ENCODE peak calls at places on chromosome 3, in ten cellular contexts. One of them, this sample, is unnamed.

GRCh38 chr3:88149146-88149515 is 628 bp upstream of the C3orf38 start:
- DNase-seq in osteocyte: no peak
- DNase-seq in NCI-H460: peak; percentile 19
- DNase-seq in mammary epithelial cell: peak; percentile 51
- DNase-seq in NCI-H2081: peak; percentile 62
- DNase-seq in AG08395: peak; percentile 6
- DNase-seq in heart right ventricle: no peak
- DNase-seq in COR-L47: peak; percentile 9
- DNase-seq in HCEC 1CT: no peak
- DNase-seq in effector CD4-positive, alpha-beta T cell: no peak
- DNase-seq in this sample: no peak

GRCh38 chr3:25441234-25441856 is 13.3 kb downstream of the RARB start:
- DNase-seq in osteocyte: no peak
- DNase-seq in heart right ventricle: no peak
- DNase-seq in COR-L47: no peak
- DNase-seq in HCEC 1CT: no peak
- DNase-seq in AG08395: no peak
- DNase-seq in NCI-H2081: no peak
- DNase-seq in effector CD4-positive, alpha-beta T cell: peak; percentile 2
- DNase-seq in NCI-H460: no peak
- DNase-seq in mammary epithelial cell: no peak
- DNase-seq in this sample: no peak

GRCh38 chr3:65847947-65848346 is 190.8 kb downstream of the MAGI1 start:
- DNase-seq in NCI-H460: no peak
- DNase-seq in heart right ventricle: no peak
- DNase-seq in osteocyte: no peak
- DNase-seq in COR-L47: no peak
- DNase-seq in NCI-H2081: no peak
- DNase-seq in AG08395: no peak
- DNase-seq in mammary epithelial cell: no peak
- DNase-seq in HCEC 1CT: no peak
- DNase-seq in effector CD4-positive, alpha-beta T cell: no peak
- DNase-seq in this sample: no peak

GRCh38 chr3:51681453-51681852 is 10.4 kb downstream of the TEX264 start:
- DNase-seq in effector CD4-positive, alpha-beta T cell: peak; percentile 26
- DNase-seq in heart right ventricle: peak; percentile 51
- DNase-seq in mammary epithelial cell: peak; percentile 67
- DNase-seq in COR-L47: no peak
- DNase-seq in HCEC 1CT: peak; percentile 30
- DNase-seq in NCI-H2081: no peak
- DNase-seq in NCI-H460: no peak
- DNase-seq in osteocyte: no peak
- DNase-seq in AG08395: peak; percentile 22
- DNase-seq in this sample: no peak

GRCh38 chr3:185766645-185767323 is 58.1 kb downstream of the IGF2BP2 start:
- DNase-seq in mammary epithelial cell: peak; percentile 45
- DNase-seq in heart right ventricle: no peak
- DNase-seq in COR-L47: no peak
- DNase-seq in NCI-H2081: no peak
- DNase-seq in osteocyte: no peak
- DNase-seq in HCEC 1CT: peak; percentile 30
- DNase-seq in AG08395: no peak
- DNase-seq in NCI-H460: no peak
- DNase-seq in effector CD4-positive, alpha-beta T cell: no peak
- DNase-seq in this sample: no peak

GRCh38 chr3:50264389-50264963 is 4.5 kb upstream of the SEMA3B start:
- DNase-seq in HCEC 1CT: peak; percentile 63
- DNase-seq in COR-L47: peak; percentile 9
- DNase-seq in AG08395: peak; percentile 95
- DNase-seq in heart right ventricle: peak; percentile 86
- DNase-seq in effector CD4-positive, alpha-beta T cell: no peak
- DNase-seq in osteocyte: peak; percentile 94
- DNase-seq in mammary epithelial cell: no peak
- DNase-seq in NCI-H2081: no peak
- DNase-seq in NCI-H460: no peak
- DNase-seq in this sample: peak; percentile 55

GRCh38 chr3:149441662-149442442 is 32.6 kb upstream of the TM4SF4 start:
- DNase-seq in heart right ventricle: no peak
- DNase-seq in COR-L47: no peak
- DNase-seq in mammary epithelial cell: no peak
- DNase-seq in osteocyte: no peak
- DNase-seq in HCEC 1CT: peak; percentile 30
- DNase-seq in AG08395: no peak
- DNase-seq in NCI-H460: no peak
- DNase-seq in effector CD4-positive, alpha-beta T cell: no peak
- DNase-seq in NCI-H2081: no peak
- DNase-seq in this sample: no peak

GRCh38 chr3:101070260-101071121 is 77.3 kb upstream of the ABI3BP start:
- DNase-seq in COR-L47: peak; percentile 53
- DNase-seq in AG08395: no peak
- DNase-seq in NCI-H460: peak; percentile 27
- DNase-seq in mammary epithelial cell: no peak
- DNase-seq in HCEC 1CT: peak; percentile 26
- DNase-seq in effector CD4-positive, alpha-beta T cell: peak; percentile 16
- DNase-seq in heart right ventricle: peak; percentile 17
- DNase-seq in osteocyte: no peak
- DNase-seq in NCI-H2081: peak; percentile 26
- DNase-seq in this sample: peak; percentile 18

GRCh38 chr3:17175187-17175839 is 290.6 kb downstream of the PLCL2 start:
- DNase-seq in HCEC 1CT: peak; percentile 91
- DNase-seq in effector CD4-positive, alpha-beta T cell: no peak
- DNase-seq in NCI-H460: no peak
- DNase-seq in mammary epithelial cell: peak; percentile 5
- DNase-seq in COR-L47: no peak
- DNase-seq in AG08395: peak; percentile 76
- DNase-seq in NCI-H2081: no peak
- DNase-seq in osteocyte: no peak
- DNase-seq in heart right ventricle: no peak
- DNase-seq in this sample: no peak

GRCh38 chr3:156478931-156479330 is 76.0 kb downstream of the SSR3 start:
- DNase-seq in heart right ventricle: no peak
- DNase-seq in osteocyte: no peak
- DNase-seq in effector CD4-positive, alpha-beta T cell: no peak
- DNase-seq in AG08395: no peak
- DNase-seq in NCI-H460: no peak
- DNase-seq in HCEC 1CT: no peak
- DNase-seq in NCI-H2081: no peak
- DNase-seq in COR-L47: no peak
- DNase-seq in mammary epithelial cell: no peak
- DNase-seq in this sample: no peak

GRCh38 chr3:73681610-73682009 is 56.9 kb upstream of the PDZRN3 start:
- DNase-seq in NCI-H2081: no peak
- DNase-seq in osteocyte: no peak
- DNase-seq in effector CD4-positive, alpha-beta T cell: no peak
- DNase-seq in HCEC 1CT: peak; percentile 49
- DNase-seq in heart right ventricle: no peak
- DNase-seq in COR-L47: no peak
- DNase-seq in AG08395: peak; percentile 52
- DNase-seq in NCI-H460: no peak
- DNase-seq in mammary epithelial cell: peak; percentile 61
- DNase-seq in this sample: no peak

GRCh38 chr3:37907906-37908305 is 46.2 kb downstream of the CTDSPL start:
- DNase-seq in effector CD4-positive, alpha-beta T cell: no peak
- DNase-seq in NCI-H2081: no peak
- DNase-seq in heart right ventricle: no peak
- DNase-seq in AG08395: no peak
- DNase-seq in osteocyte: no peak
- DNase-seq in mammary epithelial cell: peak; percentile 14
- DNase-seq in NCI-H460: no peak
- DNase-seq in HCEC 1CT: no peak
- DNase-seq in COR-L47: no peak
- DNase-seq in this sample: no peak

GRCh38 chr3:160885791-160886286 is 129.8 kb downstream of the PPM1L start:
- DNase-seq in AG08395: no peak
- DNase-seq in NCI-H2081: peak; percentile 20
- DNase-seq in COR-L47: peak; percentile 35
- DNase-seq in heart right ventricle: peak; percentile 87
- DNase-seq in HCEC 1CT: peak; percentile 40
- DNase-seq in osteocyte: peak; percentile 87
- DNase-seq in NCI-H460: no peak
- DNase-seq in effector CD4-positive, alpha-beta T cell: no peak
- DNase-seq in mammary epithelial cell: no peak
- DNase-seq in this sample: peak; percentile 35

GRCh38 chr3:132730891-132731580 is 8.8 kb upstream of the NPHP3 start:
- DNase-seq in COR-L47: peak; percentile 64
- DNase-seq in HCEC 1CT: peak; percentile 52
- DNase-seq in effector CD4-positive, alpha-beta T cell: no peak
- DNase-seq in mammary epithelial cell: peak; percentile 41
- DNase-seq in osteocyte: no peak
- DNase-seq in AG08395: peak; percentile 58
- DNase-seq in NCI-H460: peak; percentile 27
- DNase-seq in heart right ventricle: peak; percentile 21
- DNase-seq in NCI-H2081: peak; percentile 73
- DNase-seq in this sample: no peak

GRCh38 chr3:131053021-131053420 is 26.3 kb downstream of the NEK11 start:
- DNase-seq in effector CD4-positive, alpha-beta T cell: no peak
- DNase-seq in AG08395: peak; percentile 15
- DNase-seq in COR-L47: peak; percentile 22
- DNase-seq in NCI-H2081: no peak
- DNase-seq in NCI-H460: no peak
- DNase-seq in mammary epithelial cell: no peak
- DNase-seq in osteocyte: no peak
- DNase-seq in HCEC 1CT: peak; percentile 13
- DNase-seq in heart right ventricle: no peak
- DNase-seq in this sample: no peak

GRCh38 chr3:114274929-114275328 is 18.9 kb upstream of the TIGIT start:
- DNase-seq in AG08395: no peak
- DNase-seq in osteocyte: no peak
- DNase-seq in mammary epithelial cell: peak; percentile 64
- DNase-seq in HCEC 1CT: peak; percentile 3
- DNase-seq in NCI-H460: peak; percentile 31
- DNase-seq in NCI-H2081: no peak
- DNase-seq in COR-L47: no peak
- DNase-seq in heart right ventricle: no peak
- DNase-seq in effector CD4-positive, alpha-beta T cell: no peak
- DNase-seq in this sample: no peak

GRCh38 chr3:17580901-17581300 is 161.5 kb downstream of the TBC1D5 start:
- DNase-seq in effector CD4-positive, alpha-beta T cell: no peak
- DNase-seq in heart right ventricle: no peak
- DNase-seq in NCI-H2081: no peak
- DNase-seq in COR-L47: no peak
- DNase-seq in osteocyte: no peak
- DNase-seq in NCI-H460: no peak
- DNase-seq in AG08395: no peak
- DNase-seq in mammary epithelial cell: no peak
- DNase-seq in HCEC 1CT: no peak
- DNase-seq in this sample: no peak

GRCh38 chr3:124834723-124835718 is 52.1 kb downstream of the ITGB5 start:
- DNase-seq in osteocyte: no peak
- DNase-seq in AG08395: no peak
- DNase-seq in NCI-H460: peak; percentile 54
- DNase-seq in mammary epithelial cell: peak; percentile 79
- DNase-seq in COR-L47: peak; percentile 97
- DNase-seq in heart right ventricle: peak; percentile 70
- DNase-seq in NCI-H2081: peak; percentile 98
- DNase-seq in effector CD4-positive, alpha-beta T cell: peak; percentile 15
- DNase-seq in HCEC 1CT: peak; percentile 62
- DNase-seq in this sample: no peak